ENCODE peak calls at places on chromosomes 13 and 19, in four cellular contexts. D is AG10803, T is endothelial cell, Q is Peyer's patch. K is an unnamed sample.

GRCh38 chr19:23071087-23071511 is 45.7 kb upstream of the ZNF730 start:
- DNase-seq in D (no peak), T (no peak), Q (no peak), K (no peak)

GRCh38 chr19:20423381-20424207 is 142.0 kb downstream of the ZNF737 start:
- DNase-seq in D (peak), T (peak), Q (peak), K (peak)

GRCh38 chr19:5340637-5341447 is at the start of gene PTPRS:
- DNase-seq in D (peak), T (peak), Q (peak), K (peak)

GRCh38 chr19:18428173-18428836 is 9.1 kb downstream of the SSBP4 start:
- DNase-seq in D (no peak), T (no peak), Q (no peak), K (no peak)

GRCh38 chr13:86813198-86813597 is 858.0 kb upstream of the SLITRK5 start:
- DNase-seq in D (no peak), T (no peak), Q (no peak), K (no peak)

GRCh38 chr13:112812306-112813034 is 122.6 kb downstream of the ATP11A start:
- DNase-seq in D (no peak), T (no peak), Q (no peak), K (no peak)

GRCh38 chr13:76516013-76516412 is 370.2 kb downstream of the KCTD12 start:
- DNase-seq in D (peak), T (no peak), Q (no peak), K (no peak)

GRCh38 chr19:19662866-19663291 is 597 bp downstream of the ATP13A1 start:
- DNase-seq in D (no peak), T (peak), Q (no peak), K (no peak)

GRCh38 chr13:26605845-26606244 is 48.4 kb downstream of the WASF3 start:
- DNase-seq in D (no peak), T (peak), Q (no peak), K (no peak)

GRCh38 chr13:73451120-73452029 is 392.6 kb downstream of the KLF5 start:
- DNase-seq in D (no peak), T (no peak), Q (peak), K (no peak)

GRCh38 chr19:47699360-47699917 is 13.8 kb upstream of the EHD2 start:
- DNase-seq in D (no peak), T (peak), Q (peak), K (peak)

GRCh38 chr13:56900549-56901279 is 240.0 kb upstream of the PRR20A start:
- DNase-seq in D (no peak), T (no peak), Q (no peak), K (no peak)

GRCh38 chr13:25151626-25152025 is 20.5 kb downstream of the AMER2 start:
- DNase-seq in D (no peak), T (no peak), Q (no peak), K (no peak)

GRCh38 chr13:96422002-96422401 is 332.1 kb downstream of the HS6ST3 start:
- DNase-seq in D (no peak), T (no peak), Q (no peak), K (no peak)

GRCh38 chr19:1411255-1412191 is 4.1 kb downstream of the DAZAP1 start:
- DNase-seq in D (peak), T (no peak), Q (no peak), K (no peak)

GRCh38 chr13:111476197-111476596 is 155.8 kb downstream of the TEX29 start:
- DNase-seq in D (no peak), T (no peak), Q (no peak), K (no peak)

GRCh38 chr19:19105365-19106060 is 32.8 kb downstream of the TMEM161A start:
- DNase-seq in D (peak), T (peak), Q (peak), K (peak)

GRCh38 chr19:8069116-8069973 is 16.8 kb downstream of the CCL25 start:
- DNase-seq in D (no peak), T (no peak), Q (peak), K (peak)

GRCh38 chr13:78655906-78656305 is 3.0 kb downstream of the OBI1 start:
- DNase-seq in D (no peak), T (no peak), Q (no peak), K (no peak)

GRCh38 chr13:113137656-113138292 is 15.2 kb downstream of the F10 start:
- DNase-seq in D (no peak), T (no peak), Q (no peak), K (no peak)

GRCh38 chr13:79936368-79937136 is 404.4 kb downstream of the SPRY2 start:
- DNase-seq in D (peak), T (no peak), Q (no peak), K (no peak)

GRCh38 chr13:19646062-19646461 is 12.6 kb downstream of the MPHOSPH8 start:
- DNase-seq in D (no peak), T (no peak), Q (no peak), K (no peak)

GRCh38 chr19:39405930-39406655 is 554 bp upstream of the ZFP36 start:
- DNase-seq in D (no peak), T (no peak), Q (peak), K (no peak)

GRCh38 chr13:105202384-105202783 is 1333.1 kb downstream of the EFNB2 start:
- DNase-seq in D (no peak), T (no peak), Q (no peak), K (no peak)

GRCh38 chr13:110965038-110965754 is 50.3 kb upstream of the ANKRD10 start:
- DNase-seq in D (no peak), T (no peak), Q (no peak), K (no peak)

DNA sequence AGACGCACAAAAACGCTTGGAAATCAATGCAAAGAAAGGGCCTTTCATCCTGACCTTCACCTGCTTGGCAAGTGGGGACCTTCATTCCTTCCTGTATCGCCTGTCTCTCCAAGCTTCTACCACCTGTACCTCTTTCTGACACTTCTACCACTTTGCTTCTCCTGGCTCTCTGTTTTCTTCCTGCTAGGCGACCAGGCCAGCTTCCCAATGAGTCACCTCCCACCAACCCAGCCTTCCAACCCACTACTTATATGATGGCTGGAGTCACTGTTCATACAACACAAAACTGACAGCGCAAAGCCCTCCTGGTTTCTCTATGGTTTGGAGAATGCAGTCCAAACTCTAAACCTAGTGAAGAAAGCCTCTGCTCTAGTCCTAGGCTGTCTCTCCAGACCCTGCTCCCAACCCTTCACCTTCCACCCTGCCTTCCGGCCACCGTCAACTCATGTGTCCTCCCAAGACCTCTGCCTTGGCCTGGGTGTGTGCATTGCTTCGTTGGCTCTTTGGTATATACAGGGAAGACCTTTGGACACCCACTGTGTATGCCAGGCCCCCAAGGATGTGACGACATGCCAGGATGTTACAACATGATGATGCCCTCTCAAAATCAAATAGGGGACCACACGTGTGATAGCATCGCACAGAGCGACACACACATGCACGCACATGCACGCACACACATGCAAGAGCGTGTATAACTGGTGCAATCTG is 148.5 kb downstream of the STK24 start:
- DNase-seq in D (no peak), T (no peak), Q (no peak), K (no peak)
- TF ChIP-seq CTCF in D (no peak), T (no peak), Q (no peak), K (no peak)

GRCh38 chr19:3653865-3654513 is 27.4 kb upstream of the CACTIN start:
- DNase-seq in D (no peak), T (peak), Q (no peak), K (no peak)
- TF ChIP-seq CTCF in D (peak), T (peak), Q (no peak), K (peak)

GRCh38 chr13:44739120-44739519 is 163.0 kb upstream of the TSC22D1 start:
- DNase-seq in D (no peak), T (no peak), Q (no peak), K (no peak)
- TF ChIP-seq CTCF in D (peak), T (peak), Q (no peak), K (no peak)

GRCh38 chr19:12202250-12202649 is 39.4 kb downstream of the ZNF136 start:
- DNase-seq in D (no peak), T (no peak), Q (peak), K (no peak)
- TF ChIP-seq CTCF in D (no peak), T (no peak), Q (peak), K (no peak)

GRCh38 chr19:28726533-28726932 is 486.4 kb downstream of the UQCRFS1 start:
- DNase-seq in D (no peak), T (no peak), Q (no peak), K (no peak)

GRCh38 chr19:28727835-28728159 is 485.2 kb downstream of the UQCRFS1 start:
- DNase-seq in D (no peak), T (no peak), Q (no peak), K (no peak)

GRCh38 chr19:28731577-28731976 is 481.4 kb downstream of the UQCRFS1 start:
- DNase-seq in D (no peak), T (no peak), Q (no peak), K (no peak)

GRCh38 chr19:28731113-28731512 is 481.8 kb downstream of the UQCRFS1 start:
- DNase-seq in D (no peak), T (no peak), Q (no peak), K (no peak)

DNA sequence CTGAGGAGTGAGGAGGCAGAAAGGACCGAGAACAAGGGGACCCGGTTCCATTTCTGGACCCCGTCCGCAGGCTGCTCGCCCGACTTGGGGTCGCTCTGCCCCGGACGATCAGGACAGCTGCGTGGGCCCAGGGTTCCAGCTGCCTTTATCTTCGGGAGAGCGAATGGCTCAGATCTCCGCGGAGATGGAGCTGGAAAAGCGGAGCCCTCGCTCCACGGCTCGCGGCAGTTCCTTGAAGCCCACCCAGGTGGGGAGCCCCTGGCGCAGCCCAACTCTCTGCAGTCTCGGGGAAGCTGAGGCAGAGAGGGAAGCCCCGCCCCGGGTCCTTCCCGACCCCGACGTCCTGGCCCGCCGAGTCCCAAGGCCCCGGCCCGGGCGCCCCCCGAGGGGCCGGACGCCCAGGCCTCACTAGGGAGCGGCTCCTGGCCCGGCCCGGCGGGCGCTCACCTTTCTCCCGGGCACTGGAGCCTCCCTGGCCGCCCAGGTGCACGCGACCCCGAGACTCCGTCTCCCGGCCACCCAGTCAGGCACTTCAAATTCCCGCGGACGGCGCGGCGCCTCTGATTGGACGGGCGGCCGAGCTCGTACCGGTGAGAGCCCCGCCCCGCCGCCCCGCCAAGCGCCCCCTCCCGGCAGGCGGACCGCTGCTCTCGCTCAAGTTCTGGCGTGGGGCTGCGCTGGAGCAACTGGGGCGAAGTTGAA is 485.7 kb downstream of the UQCRFS1 start:
- DNase-seq in D (no peak), T (peak), Q (no peak), K (no peak)
- TF ChIP-seq CTCF in D (peak), T (peak), Q (no peak), K (no peak)

K was measured in neural crest cell.